ENCODE peak calls at places on chromosome 14, in four cellular contexts. F is neural crest cell, S is endothelial cell, R is heart left ventricle. T is an unnamed sample.

GRCh38 chr14:30266290-30266689 is 292.7 kb upstream of the G2E3 start:
- DNase-seq in F (no peak), S (no peak), R (no peak), T (no peak)

GRCh38 chr14:22047105-22047504 is 373.5 kb upstream of the OR4E1 start:
- DNase-seq in F (peak), S (peak), R (no peak), T (no peak)

GRCh38 chr14:60760648-60761364 is 26.2 kb downstream of the MNAT1 start:
- DNase-seq in F (no peak), S (no peak), R (no peak), T (no peak)

GRCh38 chr14:39762576-39763401 is 330.6 kb upstream of the FBXO33 start:
- DNase-seq in F (no peak), S (no peak), R (no peak), T (no peak)

GRCh38 chr14:54083549-54084239 is 127.1 kb upstream of the BMP4 start:
- DNase-seq in F (no peak), S (no peak), R (no peak), T (no peak)

GRCh38 chr14:101103321-101103901 is 199.9 kb upstream of the RTL1 start:
- DNase-seq in F (no peak), S (no peak), R (no peak), T (no peak)

GRCh38 chr14:106417224-106418049 is 891.1 kb downstream of the TMEM121 start:
- DNase-seq in F (no peak), S (no peak), R (peak), T (no peak)

GRCh38 chr14:20356422-20356821 is 13.0 kb downstream of the PARP2 start:
- DNase-seq in F (no peak), S (no peak), R (no peak), T (no peak)

GRCh38 chr14:81927069-81927468 is 393.4 kb upstream of the SEL1L start:
- DNase-seq in F (no peak), S (no peak), R (no peak), T (no peak)

GRCh38 chr14:70906785-70907171 is 481 bp upstream of the PCNX1 start:
- DNase-seq in F (no peak), S (no peak), R (no peak), T (no peak)

GRCh38 chr14:100131181-100131580 is 28.3 kb downstream of the DEGS2 start:
- DNase-seq in F (no peak), S (no peak), R (no peak), T (no peak)

GRCh38 chr14:54001189-54001878 is 44.7 kb upstream of the BMP4 start:
- DNase-seq in F (no peak), S (no peak), R (no peak), T (no peak)

GRCh38 chr14:76647699-76648298 is 113.5 kb upstream of the VASH1 start:
- DNase-seq in F (peak), S (peak), R (no peak), T (peak)

GRCh38 chr14:56805201-56805991 is 4.9 kb downstream of the OTX2 start:
- DNase-seq in F (no peak), S (no peak), R (no peak), T (no peak)

GRCh38 chr14:21248739-21249411 is 20.4 kb downstream of the HNRNPC start:
- DNase-seq in F (no peak), S (no peak), R (no peak), T (no peak)

GRCh38 chr14:81416981-81417380 is 16.9 kb upstream of the STON2 start:
- DNase-seq in F (no peak), S (no peak), R (no peak), T (no peak)

GRCh38 chr14:75911883-75912282 is 69.9 kb downstream of the TGFB3 start:
- DNase-seq in F (peak), S (peak), R (no peak), T (no peak)

GRCh38 chr14:60648934-60649814 is at the start of gene SIX1:
- DNase-seq in F (no peak), S (peak), R (peak), T (peak)

GRCh38 chr14:72680853-72681640 is 212.9 kb downstream of the DPF3 start:
- DNase-seq in F (no peak), S (no peak), R (no peak), T (no peak)

GRCh38 chr14:62661818-62662217 is 383.4 kb downstream of the KCNH5 start:
- DNase-seq in F (no peak), S (no peak), R (no peak), T (no peak)

GRCh38 chr14:91375748-91376452 is 41.7 kb downstream of the CCDC88C start:
- DNase-seq in F (no peak), S (no peak), R (no peak), T (no peak)

DNA sequence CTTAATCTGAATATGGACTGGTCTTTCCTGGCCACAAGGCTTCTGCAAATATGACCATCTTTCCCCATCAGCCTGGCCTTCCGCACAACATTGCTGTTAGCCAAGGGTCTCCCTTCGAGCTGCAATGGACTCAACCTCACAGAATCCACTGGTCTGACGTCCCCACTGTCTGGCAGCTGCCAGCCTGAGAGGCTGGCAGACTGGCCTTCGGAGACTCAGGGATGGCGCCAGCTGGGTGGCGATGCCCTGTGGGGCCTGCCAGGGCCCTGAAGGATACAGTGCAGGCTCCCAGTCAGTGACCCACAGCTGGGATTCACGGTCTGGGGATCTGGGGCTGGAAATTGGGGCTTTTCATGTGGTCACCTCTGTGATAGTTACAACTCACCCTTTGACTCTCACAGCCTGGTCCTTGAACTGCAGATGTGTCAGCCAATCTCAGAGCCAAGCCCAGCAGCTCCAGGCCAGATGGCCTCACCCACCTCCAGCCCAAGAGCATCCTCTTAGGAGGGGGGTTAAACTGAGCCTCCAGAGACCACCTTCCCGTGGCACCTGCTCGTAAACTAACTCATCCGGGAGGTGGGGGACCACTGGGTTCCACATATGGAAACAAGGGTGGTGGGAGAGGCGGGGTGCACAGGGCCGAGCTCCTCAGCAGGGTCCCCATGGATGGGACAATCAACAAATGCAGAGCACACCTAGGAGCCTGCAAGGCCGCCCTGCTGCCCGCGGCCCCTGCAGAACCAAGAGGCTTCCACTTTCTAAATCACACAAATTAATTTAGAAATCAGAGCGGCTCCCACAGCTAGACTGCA is 21.1 kb upstream of the C14orf180 start:
- DNase-seq in F (no peak), S (no peak), R (peak), T (no peak)
- TF ChIP-seq CTCF in F (no peak), S (no peak), R (no peak), T (no peak)

GRCh38 chr14:68144051-68144681 is 324.6 kb downstream of the RAD51B start:
- DNase-seq in F (no peak), S (no peak), R (peak), T (no peak)

GRCh38 chr14:68146812-68147211 is 327.2 kb downstream of the RAD51B start:
- DNase-seq in F (no peak), S (no peak), R (no peak), T (no peak)

GRCh38 chr14:68145036-68145435 is 325.5 kb downstream of the RAD51B start:
- DNase-seq in F (no peak), S (no peak), R (no peak), T (no peak)

GRCh38 chr14:68147331-68147730 is 327.8 kb downstream of the RAD51B start:
- DNase-seq in F (no peak), S (no peak), R (no peak), T (no peak)

DNA sequence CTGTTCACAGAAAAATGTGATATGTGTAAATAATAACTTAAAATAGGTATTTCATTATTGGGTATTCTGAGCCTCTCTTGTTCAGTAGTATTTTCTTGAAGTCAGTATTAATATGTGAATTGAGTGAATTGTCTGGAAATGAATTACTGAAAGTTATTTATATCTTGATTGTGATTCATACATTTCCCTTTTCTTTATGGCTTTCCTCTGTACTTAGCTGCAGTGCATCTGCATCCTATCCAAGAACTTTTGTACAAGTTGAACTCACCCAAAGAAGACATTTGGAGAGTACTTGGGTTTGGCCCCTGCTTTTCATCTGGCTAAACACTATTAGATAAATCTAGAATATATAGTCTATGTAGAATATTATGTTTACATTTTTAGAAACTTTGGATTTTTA is 326.0 kb downstream of the RAD51B start:
- DNase-seq in F (no peak), S (no peak), R (no peak), T (no peak)
- TF ChIP-seq CTCF in F (no peak), S (no peak), R (no peak), T (no peak)

GRCh38 chr14:28772613-28773012 is 6.0 kb downstream of the FOXG1 start:
- DNase-seq in F (no peak), S (no peak), R (no peak), T (no peak)

GRCh38 chr14:28771168-28771567 is 4.6 kb downstream of the FOXG1 start:
- DNase-seq in F (no peak), S (no peak), R (no peak), T (no peak)

GRCh38 chr14:28773917-28774691 is 7.5 kb downstream of the FOXG1 start:
- DNase-seq in F (no peak), S (peak), R (no peak), T (peak)

GRCh38 chr14:28774764-28775738 is 8.5 kb downstream of the FOXG1 start:
- DNase-seq in F (no peak), S (no peak), R (no peak), T (no peak)

GRCh38 chr14:28773176-28773575 is 6.6 kb downstream of the FOXG1 start:
- DNase-seq in F (no peak), S (no peak), R (no peak), T (no peak)
- TF ChIP-seq CTCF in F (no peak), S (no peak), R (no peak), T (no peak)

DNA sequence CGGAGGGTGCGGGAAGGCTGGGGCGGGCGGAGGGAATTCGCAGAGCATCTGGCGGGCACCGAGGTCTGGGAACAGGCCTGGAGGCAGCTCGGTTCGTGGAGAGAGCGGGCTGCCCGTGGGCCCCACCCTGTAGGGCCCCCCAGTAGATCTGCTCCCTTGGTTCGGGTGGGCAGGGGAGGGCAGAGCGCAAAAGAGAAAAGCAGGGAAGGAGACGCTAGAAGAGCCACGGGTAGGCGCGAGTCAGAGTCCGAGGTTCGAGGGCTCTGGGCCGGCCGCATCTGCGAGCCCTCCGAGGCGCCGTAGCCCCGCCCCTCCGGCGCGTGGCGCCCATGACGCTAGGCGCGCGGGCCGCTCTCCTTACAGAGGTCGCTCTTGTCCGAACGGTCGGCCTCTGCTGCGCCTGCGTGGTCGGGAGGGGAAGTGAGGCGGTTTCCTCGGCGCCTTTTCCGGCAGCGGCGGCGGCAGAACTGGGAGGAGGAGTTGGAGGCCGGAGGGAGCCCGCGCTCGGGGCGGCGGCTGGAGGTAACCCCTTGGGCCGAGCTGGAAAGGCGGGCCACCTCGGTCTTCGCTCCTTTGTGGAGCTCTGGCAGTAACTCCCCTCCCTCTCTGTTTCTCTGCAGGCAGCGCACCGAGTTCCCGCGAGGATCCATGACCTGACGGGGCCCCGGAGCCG is at the start of gene ARF6:
- DNase-seq in F (peak), S (peak), R (peak), T (peak)
- TF ChIP-seq CTCF in F (peak), S (no peak), R (peak), T (no peak)

GRCh38 chr14:73761621-73762355 is 47.6 kb upstream of the PNMA1 start:
- DNase-seq in F (no peak), S (no peak), R (no peak), T (no peak)

GRCh38 chr14:73762375-73762822 is 48.2 kb upstream of the PNMA1 start:
- DNase-seq in F (no peak), S (no peak), R (no peak), T (no peak)

GRCh38 chr14:73763396-73763795 is 49.2 kb upstream of the PNMA1 start:
- DNase-seq in F (no peak), S (no peak), R (no peak), T (no peak)

GRCh38 chr14:73764406-73764805 is 50.2 kb upstream of the PNMA1 start:
- DNase-seq in F (no peak), S (no peak), R (peak), T (no peak)

DNA sequence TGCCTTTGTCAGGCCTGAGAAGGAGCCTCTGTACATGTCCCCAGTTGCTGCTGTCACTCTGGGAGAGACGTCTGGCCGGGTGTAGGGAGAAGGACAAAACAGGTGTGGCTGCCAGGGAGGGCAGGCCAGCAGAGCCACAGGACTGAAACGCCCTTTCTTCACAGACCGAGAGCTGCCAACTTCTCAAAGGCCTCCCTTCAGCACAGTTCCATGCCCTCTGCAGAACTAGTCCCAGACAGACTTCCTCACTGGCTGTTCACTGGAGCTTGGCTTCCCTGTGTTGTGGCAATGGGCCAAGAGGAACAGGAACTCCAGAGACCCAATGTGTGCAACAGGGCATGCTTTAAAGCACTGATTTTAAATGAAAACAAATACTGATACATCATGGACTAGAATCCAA is 50.7 kb upstream of the PNMA1 start:
- DNase-seq in F (no peak), S (no peak), R (peak), T (no peak)
- TF ChIP-seq CTCF in F (no peak), S (no peak), R (no peak), T (no peak)

GRCh38 chr14:93332853-93333630 is at the start of gene BTBD7:
- DNase-seq in F (peak), S (peak), R (peak), T (peak)
- TF ChIP-seq CTCF in F (peak), S (no peak), R (peak), T (peak)

DNA sequence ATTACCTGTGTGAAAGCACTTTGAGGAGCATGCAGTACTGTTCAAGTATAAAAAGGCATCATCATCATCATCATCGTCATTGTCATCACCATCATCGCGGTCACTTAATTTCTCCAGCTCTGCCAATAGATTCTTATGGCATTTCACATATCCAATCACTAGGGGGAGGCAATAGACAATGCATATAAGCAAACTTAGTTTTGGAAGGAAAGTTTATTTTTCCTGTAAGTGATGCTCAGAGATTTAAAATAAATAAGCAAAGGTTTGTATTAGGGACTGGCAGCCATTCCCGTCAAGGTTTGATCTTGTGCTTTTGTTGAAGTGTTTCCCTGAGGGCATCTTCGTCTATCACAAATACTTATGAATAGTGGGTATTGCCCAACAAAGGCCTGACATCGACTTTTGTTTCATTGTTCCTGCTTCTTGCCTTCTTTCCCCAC is 127.4 kb downstream of the KTN1 start:
- DNase-seq in F (no peak), S (no peak), R (no peak), T (no peak)
- TF ChIP-seq CTCF in F (peak), S (peak), R (peak), T (peak)